ENCODE peak calls at places on chromosomes 16 and 17, in ten cellular contexts. One of them, this sample, is unnamed.

GRCh38 chr16:72317378-72317777 is 145.4 kb upstream of the PMFBP1 start:
- DNase-seq in left ventricle myocardium inferior: no peak
- DNase-seq in AG09309: peak
- DNase-seq in PC-9: no peak
- DNase-seq in brain microvascular endothelial cell: no peak
- DNase-seq in psoas muscle: no peak
- DNase-seq in tibial artery: no peak
- DNase-seq in fibroblast of mammary gland: peak
- DNase-seq in CD8-positive, alpha-beta memory T cell: no peak
- DNase-seq in H7: no peak
- DNase-seq in this sample: peak

GRCh38 chr17:74960739-74961342 is 11.7 kb downstream of the HID1 start:
- DNase-seq in left ventricle myocardium inferior: no peak
- DNase-seq in AG09309: no peak
- DNase-seq in PC-9: no peak
- DNase-seq in brain microvascular endothelial cell: peak
- DNase-seq in psoas muscle: no peak
- DNase-seq in tibial artery: no peak
- DNase-seq in fibroblast of mammary gland: peak
- DNase-seq in CD8-positive, alpha-beta memory T cell: peak
- DNase-seq in H7: peak
- DNase-seq in this sample: no peak

GRCh38 chr17:16282522-16282921 is 65.5 kb downstream of the PIGL start:
- DNase-seq in left ventricle myocardium inferior: no peak
- DNase-seq in AG09309: no peak
- DNase-seq in PC-9: peak
- DNase-seq in brain microvascular endothelial cell: peak
- DNase-seq in psoas muscle: no peak
- DNase-seq in tibial artery: no peak
- DNase-seq in fibroblast of mammary gland: peak
- DNase-seq in CD8-positive, alpha-beta memory T cell: no peak
- DNase-seq in H7: no peak
- DNase-seq in this sample: peak

GRCh38 chr17:67484261-67484660 is 107.2 kb downstream of the PITPNC1 start:
- DNase-seq in left ventricle myocardium inferior: no peak
- DNase-seq in AG09309: no peak
- DNase-seq in PC-9: no peak
- DNase-seq in brain microvascular endothelial cell: no peak
- DNase-seq in psoas muscle: no peak
- DNase-seq in tibial artery: no peak
- DNase-seq in fibroblast of mammary gland: no peak
- DNase-seq in CD8-positive, alpha-beta memory T cell: no peak
- DNase-seq in H7: no peak
- DNase-seq in this sample: no peak

GRCh38 chr17:33595783-33596182 is 302.7 kb upstream of the ASIC2 start:
- DNase-seq in left ventricle myocardium inferior: no peak
- DNase-seq in AG09309: no peak
- DNase-seq in PC-9: no peak
- DNase-seq in brain microvascular endothelial cell: no peak
- DNase-seq in psoas muscle: no peak
- DNase-seq in tibial artery: no peak
- DNase-seq in fibroblast of mammary gland: no peak
- DNase-seq in CD8-positive, alpha-beta memory T cell: no peak
- DNase-seq in H7: no peak
- DNase-seq in this sample: no peak

GRCh38 chr17:65530158-65530984 is 31.1 kb downstream of the AXIN2 start:
- DNase-seq in left ventricle myocardium inferior: no peak
- DNase-seq in AG09309: no peak
- DNase-seq in PC-9: peak
- DNase-seq in brain microvascular endothelial cell: no peak
- DNase-seq in psoas muscle: no peak
- DNase-seq in tibial artery: peak
- DNase-seq in fibroblast of mammary gland: no peak
- DNase-seq in CD8-positive, alpha-beta memory T cell: no peak
- DNase-seq in H7: peak
- DNase-seq in this sample: no peak

GRCh38 chr17:79252886-79253285 is 178.3 kb downstream of the ENGASE start:
- DNase-seq in left ventricle myocardium inferior: no peak
- DNase-seq in AG09309: no peak
- DNase-seq in PC-9: no peak
- DNase-seq in brain microvascular endothelial cell: no peak
- DNase-seq in psoas muscle: no peak
- DNase-seq in tibial artery: no peak
- DNase-seq in fibroblast of mammary gland: no peak
- DNase-seq in CD8-positive, alpha-beta memory T cell: no peak
- DNase-seq in H7: no peak
- DNase-seq in this sample: no peak

GRCh38 chr17:4881761-4882555 is 17.4 kb upstream of the C17orf107 start:
- DNase-seq in left ventricle myocardium inferior: peak
- DNase-seq in AG09309: no peak
- DNase-seq in PC-9: peak
- DNase-seq in brain microvascular endothelial cell: peak
- DNase-seq in psoas muscle: peak
- DNase-seq in tibial artery: no peak
- DNase-seq in fibroblast of mammary gland: peak
- DNase-seq in CD8-positive, alpha-beta memory T cell: peak
- DNase-seq in H7: peak
- DNase-seq in this sample: no peak

GRCh38 chr17:3738562-3739295 is 15.0 kb downstream of the HASPIN start:
- DNase-seq in left ventricle myocardium inferior: no peak
- DNase-seq in AG09309: no peak
- DNase-seq in PC-9: no peak
- DNase-seq in brain microvascular endothelial cell: no peak
- DNase-seq in psoas muscle: no peak
- DNase-seq in tibial artery: no peak
- DNase-seq in fibroblast of mammary gland: no peak
- DNase-seq in CD8-positive, alpha-beta memory T cell: peak
- DNase-seq in H7: peak
- DNase-seq in this sample: no peak

GRCh38 chr17:4735825-4736651 is 3.6 kb upstream of the ZMYND15 start:
- DNase-seq in left ventricle myocardium inferior: no peak
- DNase-seq in AG09309: no peak
- DNase-seq in PC-9: no peak
- DNase-seq in brain microvascular endothelial cell: no peak
- DNase-seq in psoas muscle: no peak
- DNase-seq in tibial artery: no peak
- DNase-seq in fibroblast of mammary gland: no peak
- DNase-seq in CD8-positive, alpha-beta memory T cell: no peak
- DNase-seq in H7: no peak
- DNase-seq in this sample: no peak

GRCh38 chr16:23516366-23517137 is 6.3 kb upstream of the GGA2 start:
- DNase-seq in left ventricle myocardium inferior: no peak
- DNase-seq in AG09309: no peak
- DNase-seq in PC-9: no peak
- DNase-seq in brain microvascular endothelial cell: no peak
- DNase-seq in psoas muscle: no peak
- DNase-seq in tibial artery: no peak
- DNase-seq in fibroblast of mammary gland: no peak
- DNase-seq in CD8-positive, alpha-beta memory T cell: no peak
- DNase-seq in H7: no peak
- DNase-seq in this sample: no peak

GRCh38 chr17:21284319-21285163 is at the start of gene MAP2K3:
- DNase-seq in left ventricle myocardium inferior: peak
- DNase-seq in AG09309: peak
- DNase-seq in PC-9: peak
- DNase-seq in brain microvascular endothelial cell: peak
- DNase-seq in psoas muscle: peak
- DNase-seq in tibial artery: peak
- DNase-seq in fibroblast of mammary gland: peak
- DNase-seq in CD8-positive, alpha-beta memory T cell: peak
- DNase-seq in H7: peak
- DNase-seq in this sample: peak

DNA sequence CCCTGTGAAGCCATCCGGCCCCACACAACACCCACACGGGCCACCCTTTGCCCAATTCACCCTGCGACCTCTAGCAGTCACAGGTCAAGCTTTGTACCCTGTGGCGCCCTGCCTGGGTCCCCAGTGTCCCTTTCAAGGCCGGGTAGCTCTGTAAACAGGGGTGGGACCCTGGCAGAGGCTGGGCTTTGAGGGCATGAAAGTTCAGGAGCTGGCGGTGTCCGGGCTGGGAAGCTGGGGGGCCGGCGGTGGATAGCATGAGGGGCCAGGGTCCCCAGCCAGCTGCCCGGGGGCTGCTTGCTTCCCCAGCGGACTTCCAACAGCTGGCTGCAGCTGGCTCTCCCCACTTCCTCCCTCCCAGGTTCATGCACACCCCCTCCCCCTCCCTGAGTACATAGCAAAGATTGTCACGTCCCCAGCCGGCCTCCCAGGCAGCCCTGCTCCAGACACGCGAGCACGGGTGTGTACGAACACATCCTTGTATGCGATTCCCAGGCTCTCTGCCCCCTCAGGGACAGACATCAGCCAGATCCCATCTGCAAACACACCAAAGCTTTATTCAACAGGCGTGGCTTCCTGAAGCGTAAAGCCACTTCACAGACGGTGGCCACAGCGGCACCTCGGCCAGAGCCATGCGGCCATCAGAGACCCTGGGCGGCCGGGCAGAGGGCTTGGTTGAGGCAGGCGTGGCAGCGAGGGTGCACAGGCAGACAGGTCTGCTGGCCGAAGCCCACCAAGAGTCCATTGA is 8.2 kb downstream of the NTHL1 start:
- DNase-seq in left ventricle myocardium inferior: peak
- DNase-seq in AG09309: peak
- DNase-seq in PC-9: no peak
- DNase-seq in brain microvascular endothelial cell: peak
- DNase-seq in psoas muscle: peak
- DNase-seq in tibial artery: peak
- DNase-seq in fibroblast of mammary gland: peak
- DNase-seq in CD8-positive, alpha-beta memory T cell: no peak
- DNase-seq in H7: no peak
- DNase-seq in this sample: peak
- H3K4me3 ChIP-seq in left ventricle myocardium inferior: peak
- H3K4me3 ChIP-seq in AG09309: no peak
- H3K4me3 ChIP-seq in PC-9: no peak
- H3K4me3 ChIP-seq in brain microvascular endothelial cell: no peak
- H3K4me3 ChIP-seq in psoas muscle: no peak
- H3K4me3 ChIP-seq in tibial artery: no peak
- H3K4me3 ChIP-seq in fibroblast of mammary gland: no peak
- H3K4me3 ChIP-seq in CD8-positive, alpha-beta memory T cell: no peak
- H3K4me3 ChIP-seq in H7: no peak
- H3K4me3 ChIP-seq in this sample: no peak

GRCh38 chr17:82793974-82794620 is 42.2 kb downstream of the TBCD start:
- DNase-seq in left ventricle myocardium inferior: no peak
- DNase-seq in AG09309: no peak
- DNase-seq in PC-9: no peak
- DNase-seq in brain microvascular endothelial cell: no peak
- DNase-seq in psoas muscle: no peak
- DNase-seq in tibial artery: peak
- DNase-seq in fibroblast of mammary gland: peak
- DNase-seq in CD8-positive, alpha-beta memory T cell: no peak
- DNase-seq in H7: no peak
- DNase-seq in this sample: no peak

GRCh38 chr17:82798752-82799151 is 41.1 kb downstream of the ZNF750 start:
- DNase-seq in left ventricle myocardium inferior: no peak
- DNase-seq in AG09309: no peak
- DNase-seq in PC-9: no peak
- DNase-seq in brain microvascular endothelial cell: no peak
- DNase-seq in psoas muscle: no peak
- DNase-seq in tibial artery: no peak
- DNase-seq in fibroblast of mammary gland: no peak
- DNase-seq in CD8-positive, alpha-beta memory T cell: no peak
- DNase-seq in H7: no peak
- DNase-seq in this sample: no peak

GRCh38 chr17:82794781-82795505 is 43.1 kb downstream of the TBCD start:
- DNase-seq in left ventricle myocardium inferior: no peak
- DNase-seq in AG09309: no peak
- DNase-seq in PC-9: no peak
- DNase-seq in brain microvascular endothelial cell: peak
- DNase-seq in psoas muscle: no peak
- DNase-seq in tibial artery: no peak
- DNase-seq in fibroblast of mammary gland: peak
- DNase-seq in CD8-positive, alpha-beta memory T cell: no peak
- DNase-seq in H7: no peak
- DNase-seq in this sample: no peak

GRCh38 chr17:82797061-82797460 is 42.8 kb downstream of the ZNF750 start:
- DNase-seq in left ventricle myocardium inferior: no peak
- DNase-seq in AG09309: no peak
- DNase-seq in PC-9: no peak
- DNase-seq in brain microvascular endothelial cell: no peak
- DNase-seq in psoas muscle: no peak
- DNase-seq in tibial artery: no peak
- DNase-seq in fibroblast of mammary gland: no peak
- DNase-seq in CD8-positive, alpha-beta memory T cell: no peak
- DNase-seq in H7: no peak
- DNase-seq in this sample: no peak

GRCh38 chr17:82795615-82796014 is 43.8 kb downstream of the TBCD start:
- DNase-seq in left ventricle myocardium inferior: no peak
- DNase-seq in AG09309: no peak
- DNase-seq in PC-9: no peak
- DNase-seq in brain microvascular endothelial cell: no peak
- DNase-seq in psoas muscle: no peak
- DNase-seq in tibial artery: no peak
- DNase-seq in fibroblast of mammary gland: no peak
- DNase-seq in CD8-positive, alpha-beta memory T cell: no peak
- DNase-seq in H7: no peak
- DNase-seq in this sample: no peak
- H3K4me3 ChIP-seq in left ventricle myocardium inferior: no peak
- H3K4me3 ChIP-seq in AG09309: no peak
- H3K4me3 ChIP-seq in PC-9: no peak
- H3K4me3 ChIP-seq in brain microvascular endothelial cell: no peak
- H3K4me3 ChIP-seq in psoas muscle: no peak
- H3K4me3 ChIP-seq in tibial artery: no peak
- H3K4me3 ChIP-seq in fibroblast of mammary gland: no peak
- H3K4me3 ChIP-seq in CD8-positive, alpha-beta memory T cell: no peak
- H3K4me3 ChIP-seq in H7: no peak
- H3K4me3 ChIP-seq in this sample: no peak

GRCh38 chr16:5031601-5032000 is 2.1 kb downstream of the NAGPA start:
- DNase-seq in left ventricle myocardium inferior: no peak
- DNase-seq in AG09309: no peak
- DNase-seq in PC-9: no peak
- DNase-seq in brain microvascular endothelial cell: no peak
- DNase-seq in psoas muscle: no peak
- DNase-seq in tibial artery: no peak
- DNase-seq in fibroblast of mammary gland: peak
- DNase-seq in CD8-positive, alpha-beta memory T cell: no peak
- DNase-seq in H7: peak
- DNase-seq in this sample: no peak
- H3K4me3 ChIP-seq in left ventricle myocardium inferior: no peak
- H3K4me3 ChIP-seq in AG09309: no peak
- H3K4me3 ChIP-seq in PC-9: no peak
- H3K4me3 ChIP-seq in brain microvascular endothelial cell: no peak
- H3K4me3 ChIP-seq in psoas muscle: no peak
- H3K4me3 ChIP-seq in tibial artery: no peak
- H3K4me3 ChIP-seq in fibroblast of mammary gland: no peak
- H3K4me3 ChIP-seq in CD8-positive, alpha-beta memory T cell: no peak
- H3K4me3 ChIP-seq in H7: no peak
- H3K4me3 ChIP-seq in this sample: no peak

DNA sequence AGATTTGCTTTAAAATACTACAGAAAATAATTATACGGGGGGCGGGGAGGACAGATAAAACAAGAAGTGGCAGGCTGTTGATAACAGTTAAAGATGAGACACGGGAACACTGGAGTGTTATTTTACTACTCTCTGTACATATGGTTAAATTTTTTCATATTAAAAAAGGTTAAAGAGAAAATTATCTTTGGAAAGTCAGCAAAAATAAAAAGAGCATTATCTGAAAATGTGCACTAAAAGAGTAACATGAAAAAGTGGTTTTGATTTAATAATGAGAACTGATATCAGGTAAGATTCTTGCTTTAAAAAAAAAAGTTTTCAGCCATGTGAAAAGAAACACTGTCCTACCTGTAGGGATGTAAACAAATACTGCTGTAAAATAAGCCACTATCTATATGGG is 46.9 kb downstream of the ERN1 start:
- DNase-seq in left ventricle myocardium inferior: no peak
- DNase-seq in AG09309: no peak
- DNase-seq in PC-9: no peak
- DNase-seq in brain microvascular endothelial cell: no peak
- DNase-seq in psoas muscle: no peak
- DNase-seq in tibial artery: no peak
- DNase-seq in fibroblast of mammary gland: no peak
- DNase-seq in CD8-positive, alpha-beta memory T cell: no peak
- DNase-seq in H7: no peak
- DNase-seq in this sample: no peak
- H3K4me3 ChIP-seq in left ventricle myocardium inferior: no peak
- H3K4me3 ChIP-seq in AG09309: no peak
- H3K4me3 ChIP-seq in PC-9: peak
- H3K4me3 ChIP-seq in brain microvascular endothelial cell: no peak
- H3K4me3 ChIP-seq in psoas muscle: no peak
- H3K4me3 ChIP-seq in tibial artery: no peak
- H3K4me3 ChIP-seq in fibroblast of mammary gland: no peak
- H3K4me3 ChIP-seq in CD8-positive, alpha-beta memory T cell: no peak
- H3K4me3 ChIP-seq in H7: no peak
- H3K4me3 ChIP-seq in this sample: no peak

This sample was measured in BJ.